ENCODE peak calls at places on chromosome 6, in four cellular contexts. A, U, P and N are unnamed samples.
A peak's percentile ranks its signal among the peaks of the same experiment; 100 is the strongest.

GRCh38 chr6:121612916-121613315 is 177.5 kb downstream of the GJA1 start:
- DNase-seq in A (no peak), U (no peak), P (no peak), N (no peak)

GRCh38 chr6:17427062-17427461 is 33.7 kb downstream of the CAP2 start:
- DNase-seq in A (no peak), U (no peak), P (no peak), N (no peak)

GRCh38 chr6:28977351-28978136 is 27.6 kb downstream of the ZNF311 start:
- DNase-seq in A (no peak), U (no peak), P (peak; percentile 75), N (no peak)

GRCh38 chr6:73556796-73557195 is 36.0 kb upstream of the EEF1A1 start:
- DNase-seq in A (no peak), U (no peak), P (no peak), N (no peak)

GRCh38 chr6:158754738-158755137 is 64.4 kb downstream of the EZR start:
- DNase-seq in A (no peak), U (no peak), P (no peak), N (no peak)

GRCh38 chr6:72820906-72821305 is 199.0 kb downstream of the KCNQ5 start:
- DNase-seq in A (no peak), U (no peak), P (no peak), N (no peak)

GRCh38 chr6:83183082-83183828 is 9.8 kb downstream of the PGM3 start:
- DNase-seq in A (no peak), U (no peak), P (no peak), N (no peak)

GRCh38 chr6:68572525-68572924 is 62.6 kb upstream of the ADGRB3 start:
- DNase-seq in A (no peak), U (no peak), P (peak; percentile 88), N (peak; percentile 51)

GRCh38 chr6:113004691-113005270 is 657.7 kb downstream of the RFPL4B start:
- DNase-seq in A (no peak), U (no peak), P (peak; percentile 19), N (no peak)

GRCh38 chr6:11869656-11870340 is 91.2 kb upstream of the ADTRP start:
- DNase-seq in A (peak; percentile 48), U (peak; percentile 52), P (peak; percentile 10), N (no peak)

GRCh38 chr6:141513830-141514229 is 618.9 kb upstream of the GJE1 start:
- DNase-seq in A (no peak), U (no peak), P (no peak), N (no peak)

GRCh38 chr6:61586934-61587537 is 699.0 kb downstream of the KHDRBS2 start:
- DNase-seq in A (no peak), U (no peak), P (no peak), N (no peak)

GRCh38 chr6:5231289-5231688 is 29.5 kb downstream of the LYRM4 start:
- DNase-seq in A (no peak), U (no peak), P (peak; percentile 44), N (no peak)

GRCh38 chr6:137873273-137873762 is 6.3 kb downstream of the TNFAIP3 start:
- DNase-seq in A (no peak), U (peak; percentile 62), P (peak; percentile 24), N (no peak)

DNA sequence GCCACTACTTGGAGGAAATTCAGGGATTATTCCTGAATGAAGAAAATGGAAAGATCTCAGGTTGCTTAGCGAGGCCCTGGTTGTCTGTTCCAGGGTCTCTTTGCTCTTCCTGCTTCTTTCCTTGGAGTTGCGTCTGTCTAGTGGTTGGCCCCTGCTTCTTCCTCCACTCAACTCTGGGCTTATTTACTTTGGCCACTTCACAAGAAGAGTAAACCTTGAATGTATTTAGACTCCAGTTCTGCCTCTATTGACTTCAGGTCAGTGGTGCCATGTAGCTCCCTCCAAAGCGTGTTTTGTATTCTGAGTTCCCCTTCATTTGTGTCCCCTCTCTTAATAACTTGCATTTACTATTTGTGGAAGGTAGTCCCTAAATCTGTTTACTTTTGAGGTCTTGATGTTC is 456.5 kb downstream of the UTRN start:
- DNase-seq in A (no peak), U (no peak), P (no peak), N (no peak)
- H3K4me1 ChIP-seq in A (no peaks in the 10 kb centered on the region), U (no peaks in the 10 kb centered on the region), P (peaks cover 13% of the 10 kb centered on the region), N (peaks cover 4% of the 10 kb centered on the region)

DNA sequence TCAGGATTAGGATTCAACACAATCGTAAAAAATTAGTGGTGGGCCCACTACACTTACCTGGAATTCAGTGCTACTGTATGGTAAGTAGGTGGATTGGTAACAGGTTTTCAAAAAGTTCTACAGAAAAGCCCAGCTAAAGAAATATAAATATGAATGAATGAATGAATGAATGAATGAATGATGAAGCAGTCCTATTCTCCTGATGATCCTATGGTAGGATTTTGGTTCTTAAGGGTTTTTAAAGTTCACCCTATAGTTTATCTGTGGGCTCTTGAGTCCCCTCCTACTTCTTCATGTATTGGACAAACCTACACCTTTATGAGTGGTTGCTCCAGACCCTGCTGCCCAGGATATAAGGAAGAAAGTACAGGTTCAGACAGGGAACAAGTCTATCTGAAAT is 89.5 kb upstream of the HEY2 start:
- DNase-seq in A (no peak), U (no peak), P (no peak), N (no peak)
- H3K4me1 ChIP-seq in A (no peaks in the 10 kb centered on the region), U (peaks cover 9% of the 10 kb centered on the region), P (peaks cover 13% of the 10 kb centered on the region), N (no peaks in the 10 kb centered on the region)

DNA sequence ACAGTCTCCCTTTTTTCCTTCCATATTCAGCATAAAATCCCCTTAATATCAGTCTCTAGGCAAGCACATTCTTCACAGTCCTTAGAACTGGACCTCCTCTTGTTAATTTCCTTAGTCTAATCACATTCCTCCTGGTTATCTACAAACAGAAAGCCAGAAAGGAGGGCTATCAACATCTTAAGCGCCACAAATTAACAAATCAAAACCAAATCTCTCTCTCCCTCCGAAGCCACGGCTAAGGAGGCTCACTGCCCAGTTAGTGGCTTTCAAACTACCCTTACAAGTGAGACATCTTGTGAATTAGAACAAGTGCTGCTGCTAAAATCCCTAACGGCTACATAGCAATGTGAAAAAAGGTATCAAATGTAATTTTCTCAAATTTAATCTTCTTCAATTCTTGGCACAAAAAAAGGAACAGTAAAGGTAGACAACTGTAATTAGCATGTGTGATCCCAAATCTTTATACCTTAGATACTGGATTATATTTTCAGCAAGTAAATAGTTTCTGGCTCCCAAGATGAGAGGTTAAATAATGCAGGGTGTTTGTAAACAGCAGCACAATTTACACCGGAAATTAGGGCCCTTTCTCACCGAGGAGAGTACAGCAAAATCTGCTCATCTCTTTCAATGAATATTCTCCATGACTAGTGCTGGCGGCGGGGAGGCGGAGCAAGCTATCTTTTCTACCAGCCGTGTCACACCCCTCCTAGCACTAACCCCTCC is 1.4 kb upstream of the TRIM39 start:
- DNase-seq in A (no peak), U (peak; percentile 26), P (peak; percentile 95), N (no peak)
- H3K4me1 ChIP-seq in A (peaks cover 12% of the 10 kb centered on the region), U (peaks cover 69% of the 10 kb centered on the region), P (peaks cover 40% of the 10 kb centered on the region), N (peaks cover 2% of the 10 kb centered on the region)

GRCh38 chr6:31579546-31580445 is 2.4 kb downstream of the LTB start:
- DNase-seq in A (no peak), U (no peak), P (no peak), N (no peak)

GRCh38 chr6:31579119-31579505 is 3.1 kb downstream of the LTB start:
- DNase-seq in A (no peak), U (no peak), P (no peak), N (no peak)

GRCh38 chr6:31578461-31579118 is 3.2 kb downstream of the TNF start:
- DNase-seq in A (no peak), U (no peak), P (peak; percentile 75), N (no peak)

GRCh38 chr6:31576897-31577341 is 1.6 kb downstream of the TNF start:
- DNase-seq in A (no peak), U (no peak), P (no peak), N (no peak)

DNA sequence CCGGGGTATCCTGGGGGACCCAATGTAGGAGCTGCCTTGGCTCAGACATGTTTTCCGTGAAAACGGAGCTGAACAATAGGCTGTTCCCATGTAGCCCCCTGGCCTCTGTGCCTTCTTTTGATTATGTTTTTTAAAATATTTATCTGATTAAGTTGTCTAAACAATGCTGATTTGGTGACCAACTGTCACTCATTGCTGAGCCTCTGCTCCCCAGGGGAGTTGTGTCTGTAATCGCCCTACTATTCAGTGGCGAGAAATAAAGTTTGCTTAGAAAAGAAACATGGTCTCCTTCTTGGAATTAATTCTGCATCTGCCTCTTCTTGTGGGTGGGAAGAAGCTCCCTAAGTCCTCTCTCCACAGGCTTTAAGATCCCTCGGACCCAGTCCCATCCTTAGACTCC is 2.7 kb downstream of the TNF start:
- DNase-seq in A (no peak), U (no peak), P (no peak), N (no peak)
- H3K4me1 ChIP-seq in A (peaks cover 17% of the 10 kb centered on the region), U (peaks cover 38% of the 10 kb centered on the region), P (peaks cover 4% of the 10 kb centered on the region), N (peaks cover 15% of the 10 kb centered on the region)

DNA sequence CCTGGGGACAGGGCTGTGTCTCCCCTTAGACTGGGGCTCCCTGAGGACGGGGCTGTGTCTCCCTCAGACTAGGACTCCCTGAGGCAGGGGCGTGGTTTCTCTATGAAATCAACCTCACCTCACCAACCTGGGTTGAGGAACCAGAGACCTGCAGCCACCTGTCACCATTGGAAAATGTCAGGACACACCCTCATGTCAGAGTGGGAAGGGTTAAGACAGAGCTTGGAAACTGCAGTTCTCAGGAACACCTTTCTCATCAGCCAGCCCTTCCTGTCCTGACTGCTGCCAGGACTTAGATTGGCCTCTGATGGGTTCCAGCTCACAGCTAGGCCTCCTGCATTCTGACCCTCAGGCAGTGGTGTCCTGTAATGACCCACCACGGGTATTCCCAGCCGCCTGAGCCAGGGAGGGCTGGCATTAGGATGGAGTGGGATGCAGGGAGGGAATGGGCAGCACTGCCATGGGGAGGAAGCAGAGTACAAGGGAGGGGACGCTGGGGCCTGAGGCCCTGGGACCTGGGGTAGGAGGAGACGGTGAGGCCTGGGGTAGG is 76.3 kb downstream of the MRPL14 start:
- DNase-seq in A (no peak), U (no peak), P (no peak), N (no peak)
- H3K4me1 ChIP-seq in A (peaks cover 37% of the 10 kb centered on the region), U (peaks cover 66% of the 10 kb centered on the region), P (no peaks in the 10 kb centered on the region), N (peaks cover 20% of the 10 kb centered on the region)

DNA sequence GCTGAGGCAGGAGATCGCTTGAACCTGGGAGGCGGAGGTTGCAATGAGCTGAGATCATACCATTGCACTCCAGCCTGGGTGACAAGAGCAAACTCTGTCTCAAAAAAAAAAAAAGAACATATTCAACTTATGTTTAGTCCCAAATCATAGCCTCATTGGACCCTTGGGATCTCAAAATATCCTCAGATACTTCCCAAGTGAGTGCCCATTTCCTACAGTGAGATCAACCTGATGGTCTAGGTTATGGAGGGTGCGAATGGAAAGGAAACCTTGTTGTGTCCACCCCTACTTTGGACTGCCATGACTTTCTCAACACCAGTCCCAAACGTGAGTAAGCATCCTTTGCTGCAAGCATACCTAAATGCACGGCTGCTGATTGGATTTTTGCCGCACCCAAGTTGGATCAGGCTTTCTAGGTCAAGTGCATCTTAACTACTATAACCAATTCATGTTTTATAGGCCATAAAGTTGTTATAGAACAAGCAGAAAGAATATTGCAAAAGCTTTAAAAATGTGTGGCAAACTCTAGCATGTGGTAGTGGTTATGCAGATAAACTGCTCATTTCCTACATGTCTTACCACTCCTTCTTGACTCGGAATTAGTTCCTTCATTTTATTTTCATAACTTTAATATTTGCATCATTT is 131.2 kb downstream of the PLEKHG1 start:
- DNase-seq in A (no peak), U (no peak), P (no peak), N (no peak)
- H3K4me1 ChIP-seq in A (no peaks in the 10 kb centered on the region), U (peaks cover 9% of the 10 kb centered on the region), P (no peaks in the 10 kb centered on the region), N (no peaks in the 10 kb centered on the region)